ENCODE peak calls at places on chromosomes 6 and 20, in nine cellular contexts. One of them, this sample, is unnamed.

GRCh38 chr6:35589904-35590303 is 77.2 kb upstream of the TULP1 start:
- DNase-seq in H4: no peak
- DNase-seq in activated naive CD4-positive, alpha-beta T cell treated with Interleukin-2 at 50 U/mL for 16 hours: no peak
- DNase-seq in neural crest cell: no peak
- DNase-seq in activated effector memory CD4-positive, alpha-beta T cell treated with Interleukin-2 at 50 U/mL for 16 hours: no peak
- DNase-seq in NCI-H524: no peak
- DNase-seq in stimulated activated CD4-positive, alpha-beta T cell treated with anti-CD3 and anti-CD28 coated beads, Interleukin-12 subunit alpha, Interleukin-12 subunit beta, amount 100 ng/mL, for 4 hours: no peak
- DNase-seq in GM04503: no peak
- DNase-seq in ovary: no peak
- DNase-seq in this sample: no peak

GRCh38 chr6:125346143-125346925 is 44.6 kb upstream of the HDDC2 start:
- DNase-seq in H4: no peak
- DNase-seq in activated naive CD4-positive, alpha-beta T cell treated with Interleukin-2 at 50 U/mL for 16 hours: no peak
- DNase-seq in neural crest cell: no peak
- DNase-seq in activated effector memory CD4-positive, alpha-beta T cell treated with Interleukin-2 at 50 U/mL for 16 hours: no peak
- DNase-seq in NCI-H524: no peak
- DNase-seq in stimulated activated CD4-positive, alpha-beta T cell treated with anti-CD3 and anti-CD28 coated beads, Interleukin-12 subunit alpha, Interleukin-12 subunit beta, amount 100 ng/mL, for 4 hours: no peak
- DNase-seq in GM04503: no peak
- DNase-seq in ovary: no peak
- DNase-seq in this sample: no peak

GRCh38 chr6:41779336-41779735 is 364 bp downstream of the FRS3 start:
- DNase-seq in H4: no peak
- DNase-seq in activated naive CD4-positive, alpha-beta T cell treated with Interleukin-2 at 50 U/mL for 16 hours: no peak
- DNase-seq in neural crest cell: peak; percentile 10
- DNase-seq in activated effector memory CD4-positive, alpha-beta T cell treated with Interleukin-2 at 50 U/mL for 16 hours: no peak
- DNase-seq in NCI-H524: peak; percentile 44
- DNase-seq in stimulated activated CD4-positive, alpha-beta T cell treated with anti-CD3 and anti-CD28 coated beads, Interleukin-12 subunit alpha, Interleukin-12 subunit beta, amount 100 ng/mL, for 4 hours: no peak
- DNase-seq in GM04503: no peak
- DNase-seq in ovary: peak; percentile 36
- DNase-seq in this sample: no peak

GRCh38 chr20:37007898-37008649 is 56.6 kb upstream of the SAMHD1 start:
- DNase-seq in H4: no peak
- DNase-seq in activated naive CD4-positive, alpha-beta T cell treated with Interleukin-2 at 50 U/mL for 16 hours: no peak
- DNase-seq in neural crest cell: no peak
- DNase-seq in activated effector memory CD4-positive, alpha-beta T cell treated with Interleukin-2 at 50 U/mL for 16 hours: no peak
- DNase-seq in NCI-H524: peak; percentile 36
- DNase-seq in stimulated activated CD4-positive, alpha-beta T cell treated with anti-CD3 and anti-CD28 coated beads, Interleukin-12 subunit alpha, Interleukin-12 subunit beta, amount 100 ng/mL, for 4 hours: no peak
- DNase-seq in GM04503: peak; percentile 8
- DNase-seq in ovary: no peak
- DNase-seq in this sample: no peak

GRCh38 chr20:2397595-2398145 is 17.0 kb downstream of the TGM6 start:
- DNase-seq in H4: no peak
- DNase-seq in activated naive CD4-positive, alpha-beta T cell treated with Interleukin-2 at 50 U/mL for 16 hours: no peak
- DNase-seq in neural crest cell: no peak
- DNase-seq in activated effector memory CD4-positive, alpha-beta T cell treated with Interleukin-2 at 50 U/mL for 16 hours: no peak
- DNase-seq in NCI-H524: no peak
- DNase-seq in stimulated activated CD4-positive, alpha-beta T cell treated with anti-CD3 and anti-CD28 coated beads, Interleukin-12 subunit alpha, Interleukin-12 subunit beta, amount 100 ng/mL, for 4 hours: no peak
- DNase-seq in GM04503: no peak
- DNase-seq in ovary: no peak
- DNase-seq in this sample: no peak

GRCh38 chr6:157271911-157272310 is 51.4 kb downstream of the TMEM242 start:
- DNase-seq in H4: no peak
- DNase-seq in activated naive CD4-positive, alpha-beta T cell treated with Interleukin-2 at 50 U/mL for 16 hours: no peak
- DNase-seq in neural crest cell: no peak
- DNase-seq in activated effector memory CD4-positive, alpha-beta T cell treated with Interleukin-2 at 50 U/mL for 16 hours: no peak
- DNase-seq in NCI-H524: no peak
- DNase-seq in stimulated activated CD4-positive, alpha-beta T cell treated with anti-CD3 and anti-CD28 coated beads, Interleukin-12 subunit alpha, Interleukin-12 subunit beta, amount 100 ng/mL, for 4 hours: no peak
- DNase-seq in GM04503: no peak
- DNase-seq in ovary: no peak
- DNase-seq in this sample: no peak

GRCh38 chr20:34637245-34638185 is 39.4 kb downstream of the PIGU start:
- DNase-seq in H4: peak; percentile 9
- DNase-seq in activated naive CD4-positive, alpha-beta T cell treated with Interleukin-2 at 50 U/mL for 16 hours: no peak
- DNase-seq in neural crest cell: no peak
- DNase-seq in activated effector memory CD4-positive, alpha-beta T cell treated with Interleukin-2 at 50 U/mL for 16 hours: no peak
- DNase-seq in NCI-H524: peak; percentile 30
- DNase-seq in stimulated activated CD4-positive, alpha-beta T cell treated with anti-CD3 and anti-CD28 coated beads, Interleukin-12 subunit alpha, Interleukin-12 subunit beta, amount 100 ng/mL, for 4 hours: no peak
- DNase-seq in GM04503: peak; percentile 83
- DNase-seq in ovary: no peak
- DNase-seq in this sample: no peak

GRCh38 chr6:114194362-114195343 is 148.2 kb downstream of the HS3ST5 start:
- DNase-seq in H4: peak; percentile 45
- DNase-seq in activated naive CD4-positive, alpha-beta T cell treated with Interleukin-2 at 50 U/mL for 16 hours: no peak
- DNase-seq in neural crest cell: no peak
- DNase-seq in activated effector memory CD4-positive, alpha-beta T cell treated with Interleukin-2 at 50 U/mL for 16 hours: no peak
- DNase-seq in NCI-H524: no peak
- DNase-seq in stimulated activated CD4-positive, alpha-beta T cell treated with anti-CD3 and anti-CD28 coated beads, Interleukin-12 subunit alpha, Interleukin-12 subunit beta, amount 100 ng/mL, for 4 hours: no peak
- DNase-seq in GM04503: no peak
- DNase-seq in ovary: no peak
- DNase-seq in this sample: no peak

This sample was measured in iPS-NIHi11.